ENCODE peak calls at places on chromosomes 5 and 9, in seven cellular contexts. S is mucosa of descending colon, A is kidney glomerular epithelial cell, U is HS-5, N is posterior vena cava, F is cardiac fibroblast, O is substantia nigra. W is an unnamed sample.

GRCh38 chr9:17134843-17135577 is at the start of gene CNTLN:
- DNase-seq in S (peak), A (peak), U (peak), N (peak), F (peak), O (peak), W (peak)

GRCh38 chr9:136568288-136569081 is 22.6 kb upstream of the NOTCH1 start:
- DNase-seq in S (no peak), A (no peak), U (no peak), N (no peak), F (no peak), O (no peak), W (no peak)

GRCh38 chr5:74327339-74327685 is 313.2 kb downstream of the ENC1 start:
- DNase-seq in S (no peak), A (no peak), U (no peak), N (no peak), F (no peak), O (no peak), W (no peak)

GRCh38 chr9:127545196-127546124 is 66.6 kb upstream of the STXBP1 start:
- DNase-seq in S (peak), A (peak), U (no peak), N (no peak), F (no peak), O (peak), W (peak)

GRCh38 chr5:61311836-61312808 is 19.9 kb upstream of the ZSWIM6 start:
- DNase-seq in S (no peak), A (peak), U (peak), N (no peak), F (peak), O (no peak), W (peak)

GRCh38 chr5:16528382-16528849 is 62.8 kb upstream of the ZNF622 start:
- DNase-seq in S (no peak), A (no peak), U (no peak), N (no peak), F (no peak), O (no peak), W (no peak)

GRCh38 chr9:89225587-89225986 is 47.0 kb upstream of the SHC3 start:
- DNase-seq in S (no peak), A (no peak), U (no peak), N (no peak), F (no peak), O (no peak), W (peak)

GRCh38 chr5:56543431-56544385 is 271.6 kb upstream of the MAP3K1 start:
- DNase-seq in S (no peak), A (peak), U (peak), N (no peak), F (peak), O (no peak), W (no peak)

GRCh38 chr9:103990311-103990710 is 103.8 kb upstream of the SMC2 start:
- DNase-seq in S (no peak), A (no peak), U (no peak), N (no peak), F (no peak), O (no peak), W (no peak)

GRCh38 chr5:94407023-94407422 is 211.4 kb downstream of the KIAA0825 start:
- DNase-seq in S (no peak), A (no peak), U (no peak), N (no peak), F (peak), O (no peak), W (no peak)

GRCh38 chr5:81268797-81269196 is 32.6 kb upstream of the ZCCHC9 start:
- DNase-seq in S (no peak), A (peak), U (peak), N (no peak), F (peak), O (no peak), W (peak)

GRCh38 chr5:173774212-173774850 is 113.8 kb upstream of the CPEB4 start:
- DNase-seq in S (no peak), A (no peak), U (no peak), N (peak), F (no peak), O (peak), W (no peak)

GRCh38 chr5:170651902-170652301 is 131.6 kb upstream of the GABRP start:
- DNase-seq in S (no peak), A (no peak), U (no peak), N (no peak), F (no peak), O (no peak), W (no peak)

GRCh38 chr5:156383510-156383909 is 56.5 kb downstream of the SGCD start:
- DNase-seq in S (no peak), A (no peak), U (no peak), N (no peak), F (peak), O (no peak), W (peak)

GRCh38 chr9:12955510-12956163 is 180.8 kb downstream of the LURAP1L start:
- DNase-seq in S (no peak), A (no peak), U (no peak), N (no peak), F (no peak), O (no peak), W (no peak)

GRCh38 chr5:133652951-133653601 is 40.7 kb upstream of the FSTL4 start:
- DNase-seq in S (no peak), A (no peak), U (no peak), N (no peak), F (no peak), O (no peak), W (no peak)

GRCh38 chr5:96963267-96963666 is 27.4 kb downstream of the LNPEP start:
- DNase-seq in S (peak), A (no peak), U (peak), N (peak), F (peak), O (no peak), W (peak)